ENCODE peak calls at places on chromosomes 12 and 14, in nine cellular contexts. A is fibroblast of lung, X is sigmoid colon, L is PC-3, Z is lung, J is GM12878, V is psoas muscle, W is left ventricle myocardium inferior, G is right cardiac atrium. S is an unnamed sample.

GRCh38 chr12:3119745-3120660 is 42.8 kb downstream of the TSPAN9 start:
- DNase-seq in L (no peak), A (peak), Z (no peak), V (peak), X (no peak), J (no peak), W (peak), G (peak), S (no peak)

GRCh38 chr14:21825147-21825743 is 151.6 kb upstream of the OR4E1 start:
- DNase-seq in V (no peak), L (peak), Z (no peak), X (no peak), A (no peak), J (no peak), W (no peak), G (no peak), S (no peak)

GRCh38 chr12:99906786-99907185 is 78.0 kb downstream of the ANKS1B start:
- DNase-seq in A (no peak), W (no peak), X (no peak), Z (no peak), L (no peak), V (no peak), J (no peak), G (no peak), S (no peak)

GRCh38 chr12:105369014-105369413 is 38.5 kb downstream of the C12orf75 start:
- DNase-seq in X (no peak), Z (no peak), W (no peak), L (peak), G (no peak), A (peak), V (no peak), J (no peak), S (no peak)

GRCh38 chr14:32977913-32978312 is 39.2 kb downstream of the NPAS3 start:
- DNase-seq in W (no peak), J (no peak), A (no peak), L (no peak), Z (no peak), G (no peak), V (no peak), X (no peak), S (no peak)

GRCh38 chr14:76761849-76762616 is 765 bp downstream of the VASH1 start:
- DNase-seq in A (no peak), V (no peak), J (no peak), G (peak), W (no peak), L (no peak), X (no peak), Z (peak), S (no peak)

GRCh38 chr12:91098942-91099341 is 12.4 kb downstream of the LUM start:
- DNase-seq in J (no peak), A (peak), G (no peak), L (peak), V (no peak), Z (no peak), X (peak), W (no peak), S (peak)

GRCh38 chr12:9634177-9634803 is 26.6 kb upstream of the KLRB1 start:
- DNase-seq in X (no peak), W (no peak), V (no peak), A (peak), G (no peak), J (no peak), Z (peak), L (peak), S (peak)

GRCh38 chr12:48716168-48716492 is 377 bp downstream of the CCNT1 start:
- DNase-seq in J (no peak), X (no peak), A (peak), W (no peak), Z (no peak), L (no peak), V (no peak), G (no peak), S (no peak)

GRCh38 chr12:70543444-70543843 is 93.8 kb downstream of the PTPRB start:
- DNase-seq in L (peak), W (no peak), Z (no peak), J (no peak), V (no peak), A (peak), X (no peak), G (no peak), S (no peak)

GRCh38 chr14:35855886-35856481 is 29.8 kb downstream of the BRMS1L start:
- DNase-seq in X (no peak), W (no peak), L (no peak), A (peak), G (no peak), Z (no peak), J (peak), V (no peak), S (no peak)

GRCh38 chr12:46359667-46360280 is 12.8 kb downstream of the SLC38A2 start:
- DNase-seq in G (no peak), V (no peak), L (no peak), Z (no peak), X (no peak), W (no peak), J (no peak), A (no peak), S (no peak)

GRCh38 chr12:46360370-46360769 is 12.2 kb downstream of the SLC38A2 start:
- DNase-seq in W (no peak), A (no peak), Z (no peak), G (no peak), X (no peak), J (no peak), L (no peak), V (no peak), S (no peak)

GRCh38 chr12:46361667-46362034 is 10.9 kb downstream of the SLC38A2 start:
- DNase-seq in A (no peak), G (no peak), X (no peak), V (no peak), J (no peak), W (no peak), Z (no peak), L (no peak), S (no peak)

GRCh38 chr12:46362895-46363581 is 9.5 kb downstream of the SLC38A2 start:
- DNase-seq in J (no peak), G (no peak), L (no peak), A (no peak), V (no peak), W (no peak), X (no peak), Z (no peak), S (no peak)

GRCh38 chr12:46360908-46361666 is 11.5 kb downstream of the SLC38A2 start:
- DNase-seq in Z (no peak), X (no peak), V (no peak), W (no peak), L (no peak), J (no peak), G (no peak), A (no peak), S (no peak)
- H3K27ac ChIP-seq in Z (no peak), X (no peak), V (peak), W (no peak), L (no peak), J (no peak), G (no peak), A (no peak), S (no peak)

GRCh38 chr12:68613209-68613904 is 2.7 kb downstream of the RAP1B start:
- DNase-seq in J (no peak), Z (no peak), L (no peak), X (no peak), G (no peak), W (no peak), A (no peak), V (no peak), S (no peak)
- H3K27ac ChIP-seq in J (peak), Z (no peak), L (no peak), X (peak), G (peak), W (peak), A (no peak), V (peak), S (peak)

GRCh38 chr14:53108292-53108937 is 44.7 kb downstream of the DDHD1 start:
- DNase-seq in W (no peak), G (no peak), A (no peak), V (no peak), Z (no peak), X (no peak), J (no peak), L (no peak), S (no peak)
- H3K27ac ChIP-seq in W (no peak), G (no peak), A (peak), V (no peak), Z (no peak), X (no peak), J (peak), L (no peak), S (no peak)

DNA sequence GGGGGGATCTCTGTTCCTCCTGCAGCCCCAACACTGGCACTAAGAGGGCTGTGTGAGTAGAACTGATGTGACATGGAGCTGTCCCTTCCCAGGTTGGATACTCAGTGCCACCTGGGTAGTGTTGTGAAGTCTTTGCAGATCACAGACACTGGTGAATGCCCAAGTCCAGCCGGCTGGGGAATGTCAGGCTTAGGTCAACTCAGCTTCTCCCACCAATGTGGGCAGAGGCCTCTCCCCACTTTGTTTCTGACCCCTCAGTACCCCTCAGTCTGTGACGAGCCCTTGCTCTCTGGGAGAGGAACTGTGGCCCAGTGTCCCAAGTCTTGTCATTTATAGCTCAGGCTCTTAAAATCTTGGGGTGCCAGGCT is 11.3 kb downstream of the SLC25A29 start:
- DNase-seq in A (no peak), G (peak), V (no peak), J (no peak), Z (no peak), W (no peak), L (no peak), X (peak), S (peak)
- H3K27ac ChIP-seq in A (no peak), G (peak), V (peak), J (no peak), Z (no peak), W (peak), L (no peak), X (no peak), S (peak)

DNA sequence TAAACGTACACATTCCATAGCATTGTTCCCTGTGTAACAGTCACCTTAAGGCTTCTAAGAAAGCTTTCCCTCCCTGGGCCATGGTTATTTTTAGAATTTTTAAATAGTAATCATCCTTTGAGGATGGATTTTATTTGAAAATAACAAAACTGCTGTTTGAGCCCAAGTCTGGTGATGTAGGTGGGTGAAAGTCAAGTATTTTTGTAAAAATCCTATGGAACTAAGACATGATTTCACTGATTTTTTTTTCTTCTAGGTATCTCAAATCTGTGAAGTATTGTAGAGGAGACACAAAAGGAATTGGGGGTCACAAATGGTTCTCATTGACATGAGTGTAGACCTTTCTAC is 1.4 kb downstream of the ISCU start:
- DNase-seq in X (no peak), L (no peak), Z (no peak), W (no peak), A (no peak), G (no peak), J (no peak), V (no peak), S (no peak)
- H3K27ac ChIP-seq in X (peak), L (no peak), Z (no peak), W (peak), A (no peak), G (no peak), J (peak), V (peak), S (peak)

GRCh38 chr12:116370004-116370404 is 92.5 kb upstream of the MED13L start:
- DNase-seq in J (no peak), W (no peak), X (no peak), G (no peak), L (no peak), Z (no peak), A (peak), V (no peak), S (no peak)
- H3K27ac ChIP-seq in J (no peak), W (no peak), X (no peak), G (no peak), L (no peak), Z (no peak), A (no peak), V (no peak), S (no peak)

GRCh38 chr14:73729015-73729330 is 14.8 kb upstream of the PNMA1 start:
- DNase-seq in Z (no peak), X (no peak), G (no peak), L (no peak), A (no peak), V (no peak), W (no peak), J (no peak), S (no peak)
- H3K27ac ChIP-seq in Z (no peak), X (peak), G (no peak), L (no peak), A (no peak), V (peak), W (peak), J (no peak), S (peak)

DNA sequence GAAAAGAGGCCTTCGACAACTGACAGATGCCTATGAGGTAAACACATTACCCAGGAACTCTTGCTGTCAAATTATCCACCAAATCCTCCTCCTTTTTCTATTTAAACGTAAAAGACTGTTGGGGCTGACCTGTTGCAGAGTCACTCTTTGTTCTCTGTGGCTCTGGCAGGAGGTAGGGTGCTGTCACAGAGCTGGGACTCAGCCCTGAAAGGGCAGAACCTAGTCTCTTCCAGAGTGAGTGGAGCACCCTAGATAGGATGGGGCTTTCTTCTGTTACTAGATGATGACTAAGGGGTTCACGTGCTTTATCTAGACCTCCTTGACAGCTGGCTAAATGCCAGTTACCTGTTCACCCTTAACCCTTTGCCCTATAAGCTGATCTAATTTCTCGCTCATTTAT is 25.7 kb downstream of the FNTB start:
- DNase-seq in X (no peak), V (no peak), A (no peak), G (no peak), W (no peak), L (no peak), J (no peak), Z (no peak), S (no peak)
- H3K27ac ChIP-seq in X (no peak), V (peak), A (no peak), G (no peak), W (no peak), L (no peak), J (no peak), Z (no peak), S (no peak)

GRCh38 chr14:98189944-98190343 is 1082.1 kb downstream of the BCL11B start:
- DNase-seq in L (no peak), A (no peak), J (no peak), W (no peak), Z (no peak), G (no peak), V (no peak), X (no peak), S (no peak)
- H3K27ac ChIP-seq in L (no peak), A (no peak), J (no peak), W (no peak), Z (no peak), G (no peak), V (no peak), X (no peak), S (no peak)